ENCODE peak calls at places on chromosomes 6 and 20, in six cellular contexts. U, J, W, E, V and L are unnamed samples.

GRCh38 chr6:53178837-53179432 is 30.3 kb upstream of the GCM1 start:
- DNase-seq in U (no peak), E (no peak), V (no peak), J (no peak), W (no peak), L (no peak)

GRCh38 chr20:51906049-51906448 is 103.7 kb upstream of the SALL4 start:
- DNase-seq in W (no peak), E (no peak), V (no peak), J (no peak), U (no peak), L (no peak)

GRCh38 chr6:26045046-26045938 is 41.9 kb upstream of the HFE start:
- DNase-seq in E (no peak), J (peak; percentile 96), U (peak; percentile 57), V (peak; percentile 94), W (peak; percentile 90), L (no peak)

GRCh38 chr6:47535316-47536046 is 57.9 kb downstream of the CD2AP start:
- DNase-seq in W (no peak), J (no peak), E (no peak), V (no peak), U (no peak), L (no peak)

GRCh38 chr6:84282566-84282965 is 55.1 kb upstream of the CEP162 start:
- DNase-seq in E (no peak), U (no peak), J (no peak), V (no peak), W (no peak), L (no peak)

GRCh38 chr6:115365783-115366182 is 694.9 kb downstream of the FRK start:
- DNase-seq in J (no peak), V (no peak), U (no peak), E (no peak), W (no peak), L (no peak)

GRCh38 chr6:31058128-31058894 is 48.0 kb downstream of the MUC22 start:
- DNase-seq in J (peak; percentile 15), V (no peak), U (no peak), W (no peak), E (no peak), L (no peak)

GRCh38 chr6:146850238-146850896 is 251.6 kb downstream of the ADGB start:
- DNase-seq in V (no peak), E (no peak), U (no peak), J (no peak), W (no peak), L (no peak)

GRCh38 chr6:14280766-14281293 is 163.3 kb downstream of the CD83 start:
- DNase-seq in U (no peak), J (no peak), V (no peak), W (no peak), E (no peak), L (no peak)
- TF ChIP-seq CTCF in U (no peak), J (no peak), V (no peak), W (no peak), E (no peak), L (peak; percentile 23)

DNA sequence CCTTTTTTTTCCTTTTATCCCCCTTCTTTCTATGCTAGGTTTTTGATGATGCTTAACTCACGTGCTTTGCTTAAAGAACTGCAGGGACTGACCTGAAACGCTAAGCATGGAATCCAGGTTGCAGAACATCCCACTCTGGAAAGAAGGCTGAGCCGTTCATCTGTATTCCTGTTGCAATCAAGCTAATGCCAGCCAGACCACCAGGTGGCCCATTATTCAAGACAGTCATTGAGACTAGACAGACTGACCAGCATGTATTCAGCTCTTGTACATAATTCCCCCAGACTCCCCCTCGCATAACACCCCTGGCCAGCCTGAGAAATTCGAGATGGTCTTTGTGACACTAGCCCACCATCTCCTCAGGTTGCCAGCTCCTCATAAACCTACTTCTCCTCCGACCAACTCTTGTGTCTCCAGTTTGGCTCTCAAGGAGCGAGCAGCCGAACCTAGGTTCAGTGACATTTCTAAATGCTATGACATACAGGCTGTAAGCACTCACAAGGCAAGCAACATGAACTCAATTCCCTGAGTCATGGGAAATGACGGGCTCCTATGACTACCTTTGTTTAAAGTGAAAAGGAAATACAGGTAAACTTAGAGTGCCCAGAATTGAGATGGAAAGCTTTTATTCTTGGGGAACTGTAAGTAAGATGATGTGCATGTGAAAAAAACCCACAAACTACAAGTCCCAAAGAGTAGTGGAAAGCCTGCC is 309.3 kb upstream of the CDYL start:
- DNase-seq in J (no peak), V (no peak), W (no peak), E (no peak), U (no peak), L (no peak)
- TF ChIP-seq CTCF in J (no peak), V (no peak), W (no peak), E (no peak), U (no peak), L (peak; percentile 40)

DNA sequence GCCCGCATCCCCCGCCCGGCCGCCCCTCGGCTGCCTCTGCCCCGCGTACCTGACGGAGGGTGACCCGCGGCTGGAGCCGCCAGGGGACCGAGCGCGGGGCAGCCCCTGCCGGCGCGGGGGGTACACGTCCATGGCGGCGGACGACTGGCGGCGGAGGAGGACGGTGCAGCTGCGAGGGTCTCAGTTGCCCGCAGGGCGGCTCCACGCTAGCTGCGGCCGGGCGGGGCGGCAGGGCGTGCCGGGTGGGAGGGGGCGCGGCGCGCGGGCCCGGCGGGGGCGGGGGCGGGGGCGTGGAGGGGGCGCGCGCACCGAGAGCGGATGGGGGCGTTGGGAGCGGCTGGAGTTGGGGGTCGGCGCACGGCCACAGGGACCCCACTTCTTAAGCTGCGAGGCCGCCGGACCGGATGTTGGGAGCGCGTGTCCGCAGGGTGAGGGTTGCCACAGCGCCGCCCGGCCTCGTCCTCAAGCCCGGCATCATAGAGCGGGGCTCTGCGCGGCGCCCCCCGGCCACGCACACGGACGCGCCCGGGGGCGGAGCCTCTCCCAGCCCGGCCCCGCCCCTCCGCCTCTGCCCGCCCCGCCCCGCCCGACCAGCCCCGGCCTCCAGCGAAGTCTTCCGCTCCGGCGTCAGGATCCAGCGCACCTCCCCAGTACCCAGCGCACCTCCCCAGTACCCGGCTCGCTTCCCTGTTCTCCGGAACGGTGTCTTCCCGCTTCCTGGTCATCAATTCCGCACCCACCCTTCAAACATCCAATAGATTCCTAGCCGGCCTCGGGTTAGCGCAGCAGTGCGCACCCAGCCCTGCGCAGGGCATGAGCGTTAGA is at the start of gene DNAAF9:
- DNase-seq in E (peak; percentile 88), W (peak; percentile 92), V (peak; percentile 70), U (peak; percentile 81), J (peak; percentile 61), L (no peak)
- TF ChIP-seq CTCF in E (peak; percentile 77), W (peak; percentile 41), V (no peak), U (peak; percentile 63), J (no peak), L (peak; percentile 74)

GRCh38 chr20:25076731-25077609 is 5.0 kb downstream of the VSX1 start:
- DNase-seq in U (no peak), J (peak; percentile 54), V (no peak), E (peak; percentile 47), W (no peak), L (no peak)
- TF ChIP-seq CTCF in U (peak; percentile 38), J (no peak), V (no peak), E (peak; percentile 29), W (no peak), L (peak; percentile 49)

GRCh38 chr20:38941726-38942389 is 15.6 kb downstream of the FAM83D start:
- DNase-seq in U (no peak), E (no peak), J (no peak), V (no peak), W (no peak), L (no peak)
- TF ChIP-seq CTCF in U (no peak), E (no peak), J (no peak), V (no peak), W (no peak), L (no peak)

DNA sequence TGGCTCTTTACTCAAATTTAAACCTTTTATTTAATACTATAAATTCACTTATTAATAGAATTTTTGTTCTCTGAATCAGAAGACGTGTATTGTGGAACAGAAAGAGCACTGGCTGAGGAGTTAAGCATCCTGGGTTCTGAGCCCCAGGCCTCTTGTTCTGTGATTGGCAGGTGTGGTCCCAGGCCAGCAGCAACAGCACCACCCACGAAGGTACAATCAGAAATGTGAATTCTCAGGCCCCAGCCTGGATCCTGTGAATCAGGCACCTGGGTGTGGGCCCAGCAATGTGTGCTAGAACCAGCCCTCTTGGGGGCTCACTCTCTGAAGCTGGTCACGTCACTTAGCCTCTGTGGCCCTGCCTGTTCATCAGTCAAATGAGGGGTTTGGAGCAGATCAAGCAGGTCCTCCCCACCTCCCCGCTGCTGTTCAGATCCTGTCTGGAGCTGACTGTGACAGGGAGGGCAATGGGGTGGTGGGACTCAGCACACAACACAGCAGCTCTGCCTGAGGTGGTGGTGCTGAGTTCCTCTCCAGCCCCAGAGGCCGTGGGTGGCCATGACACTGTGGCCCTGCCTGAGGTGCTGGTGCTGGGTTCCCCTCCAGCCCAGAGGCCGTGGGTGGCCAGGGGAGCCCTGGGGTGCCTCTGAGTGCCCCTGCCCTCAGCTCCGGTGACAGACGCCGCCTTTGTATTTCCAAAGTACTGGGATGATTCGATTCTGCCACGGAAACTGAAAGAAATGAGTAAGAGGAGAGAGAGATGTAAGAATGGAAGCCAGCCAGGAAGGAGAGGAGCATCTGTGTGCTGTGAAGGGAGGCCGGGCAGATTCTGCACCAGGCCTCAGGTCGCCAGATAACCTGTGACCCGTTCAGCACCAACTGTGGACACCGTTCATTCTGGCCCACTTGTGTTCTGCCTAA is 41.6 kb upstream of the FRMD1 start:
- DNase-seq in V (peak; percentile 9), E (peak; percentile 60), J (peak; percentile 0), U (no peak), W (peak; percentile 38), L (no peak)
- TF ChIP-seq CTCF in V (no peak), E (no peak), J (no peak), U (no peak), W (no peak), L (no peak)

DNA sequence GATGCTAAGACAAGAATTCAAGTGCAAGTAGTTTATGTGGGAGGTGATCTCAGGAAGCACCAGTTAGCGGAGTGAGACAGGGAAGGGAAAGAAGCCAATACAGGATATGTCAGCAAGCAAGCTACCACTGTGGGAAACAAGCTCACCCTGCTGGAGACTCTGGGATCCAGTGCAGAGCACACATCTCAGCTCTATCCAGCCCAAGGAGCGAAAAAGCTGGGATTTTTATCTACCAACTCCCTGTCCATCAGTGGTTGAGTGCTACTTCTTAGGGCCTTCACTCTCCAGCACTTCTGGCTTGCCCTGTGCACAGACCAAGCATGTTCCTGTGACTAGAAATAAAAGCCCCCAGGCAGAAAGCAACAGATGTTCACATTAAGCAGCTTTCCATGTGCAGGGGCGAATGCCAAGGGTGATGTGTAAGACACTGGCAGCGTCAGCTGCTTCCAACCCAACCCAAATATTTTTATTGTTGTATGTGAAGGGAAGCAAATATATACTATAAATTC is 10.8 kb upstream of the RNF24 start:
- DNase-seq in W (no peak), E (no peak), V (no peak), U (no peak), J (no peak), L (no peak)
- TF ChIP-seq CTCF in W (peak; percentile 24), E (peak; percentile 34), V (no peak), U (peak; percentile 55), J (no peak), L (peak; percentile 68)

DNA sequence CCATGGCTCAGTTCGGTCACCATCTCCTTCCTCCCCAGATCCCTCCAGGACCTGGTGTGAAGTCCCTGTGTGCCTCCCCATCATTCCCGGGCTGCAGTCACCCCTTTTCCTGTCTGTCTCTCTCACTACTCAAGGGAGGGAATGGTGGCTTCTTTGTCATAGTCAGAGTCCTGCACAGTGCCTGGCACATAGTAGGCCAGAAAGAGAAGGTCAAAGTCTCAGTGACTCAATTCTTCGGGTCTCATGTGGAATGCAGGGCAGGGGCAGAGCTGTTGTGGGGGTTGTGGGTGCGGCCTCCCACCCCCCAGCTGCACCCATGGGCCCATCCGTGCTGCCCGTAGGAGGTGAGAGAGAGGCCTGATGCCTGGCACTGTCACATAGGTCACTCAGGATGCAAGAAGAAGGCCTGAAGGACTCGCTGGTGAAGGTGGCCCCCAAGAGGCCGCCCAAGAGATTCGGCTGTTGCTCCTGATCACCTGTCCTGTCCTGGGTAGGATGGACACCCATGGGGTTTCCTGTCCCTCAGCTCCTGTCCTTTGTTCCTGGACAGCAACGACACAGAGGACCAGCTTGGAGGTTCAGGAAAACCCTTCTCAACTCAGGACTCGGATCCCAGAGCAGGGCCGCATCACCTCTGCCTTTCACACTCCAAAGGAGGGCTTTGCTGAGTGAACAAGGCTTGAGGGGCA is 34.1 kb downstream of the RAB44 start:
- DNase-seq in V (no peak), W (peak; percentile 47), J (no peak), U (no peak), E (no peak), L (peak; percentile 47)
- TF ChIP-seq CTCF in V (no peak), W (no peak), J (no peak), U (no peak), E (no peak), L (no peak)